ENCODE peak calls at places on chromosome 5, in ten cellular contexts. X is GM20000; K is fibroblast of lung; S is NCI-H2081; F is left ventricle myocardium inferior; M is activated gamma-delta T cell treated with Interleukin-2 at 50 U/mL for 16 hours; H is RPMI8226; W is KG1; G is astrocyte of the spinal cord; L is activated CD4-positive, alpha-beta T cell treated with anti-CD3 and anti-CD28 coated beads, Interleukin-2, amount 50 U/mL, for 1 hour. P is an unnamed sample.

GRCh38 chr5:142250119-142250518 is 74.7 kb downstream of the SPRY4 start:
- DNase-seq in X (no peak), K (no peak), S (no peak), F (no peak), M (no peak), H (no peak), W (no peak), G (no peak), L (no peak), P (no peak)

GRCh38 chr5:160231789-160232342 is 2.6 kb downstream of the FABP6 start:
- DNase-seq in X (peak), K (no peak), S (no peak), F (no peak), M (no peak), H (no peak), W (no peak), G (no peak), L (no peak), P (no peak)

GRCh38 chr5:154541553-154541952 is 63.5 kb upstream of the HAND1 start:
- DNase-seq in X (no peak), K (no peak), S (no peak), F (no peak), M (no peak), H (no peak), W (no peak), G (no peak), L (no peak), P (no peak)

GRCh38 chr5:134506054-134507039 is 19.1 kb upstream of the JADE2 start:
- DNase-seq in X (no peak), K (peak), S (no peak), F (peak), M (no peak), H (no peak), W (no peak), G (no peak), L (no peak), P (no peak)

GRCh38 chr5:141669519-141669918 is 12.5 kb downstream of the ARAP3 start:
- DNase-seq in X (no peak), K (no peak), S (no peak), F (no peak), M (no peak), H (no peak), W (no peak), G (no peak), L (no peak), P (no peak)

GRCh38 chr5:139949710-139950109 is 93.4 kb downstream of the NRG2 start:
- DNase-seq in X (peak), K (no peak), S (no peak), F (peak), M (no peak), H (no peak), W (no peak), G (no peak), L (no peak), P (no peak)

GRCh38 chr5:90020575-90021535 is 388.7 kb downstream of the CETN3 start:
- DNase-seq in X (peak), K (peak), S (peak), F (no peak), M (no peak), H (peak), W (no peak), G (peak), L (no peak), P (peak)

GRCh38 chr5:143431789-143432188 is 28.3 kb upstream of the NR3C1 start:
- DNase-seq in X (no peak), K (no peak), S (no peak), F (no peak), M (no peak), H (no peak), W (no peak), G (no peak), L (no peak), P (no peak)

GRCh38 chr5:167895899-167896659 is 395.4 kb upstream of the WWC1 start:
- DNase-seq in X (no peak), K (no peak), S (no peak), F (no peak), M (no peak), H (no peak), W (no peak), G (no peak), L (no peak), P (no peak)

GRCh38 chr5:169303119-169303515 is 2.2 kb upstream of the SLIT3 start:
- DNase-seq in X (no peak), K (no peak), S (no peak), F (no peak), M (no peak), H (no peak), W (no peak), G (no peak), L (no peak), P (no peak)

GRCh38 chr5:174503086-174503460 is 221.3 kb upstream of the MSX2 start:
- DNase-seq in X (no peak), K (no peak), S (no peak), F (no peak), M (no peak), H (no peak), W (no peak), G (no peak), L (no peak), P (no peak)

GRCh38 chr5:73640861-73641320 is 14.9 kb downstream of the ARHGEF28 start:
- DNase-seq in X (no peak), K (peak), S (no peak), F (no peak), M (no peak), H (no peak), W (no peak), G (peak), L (no peak), P (no peak)

GRCh38 chr5:82815871-82816270 is 261.3 kb downstream of the TMEM167A start:
- DNase-seq in X (no peak), K (peak), S (no peak), F (no peak), M (no peak), H (no peak), W (no peak), G (peak), L (no peak), P (no peak)

P was measured in GDM1.